ENCODE peak calls at places on chromosomes 5 and 9, in nine cellular contexts. P is epithelial cell of esophagus, M is tibial nerve, N is adrenal gland, L is PC-9, U is fibroblast of the aortic adventitia, S is WERI-Rb-1, Q is suprapubic skin, A is adipocyte. I is an unnamed sample.

GRCh38 chr5:146659961-146660360 is 144.0 kb upstream of the GPR151 start:
- DNase-seq in P (no peak), A (no peak), L (no peak), Q (no peak), S (no peak), U (no peak), M (no peak), N (no peak), I (no peak)

GRCh38 chr5:133969654-133970324 is 1.4 kb upstream of the C5orf15 start:
- DNase-seq in A (no peak), N (no peak), P (no peak), U (no peak), M (no peak), S (no peak), L (peak), Q (no peak), I (no peak)

GRCh38 chr9:132078369-132079356 is 1.0 kb downstream of the MED27 start:
- DNase-seq in A (peak), Q (no peak), L (no peak), U (peak), M (no peak), N (peak), S (no peak), P (peak), I (peak)

GRCh38 chr5:126912607-126913006 is 117.8 kb downstream of the MARCHF3 start:
- DNase-seq in L (no peak), S (no peak), U (no peak), Q (no peak), N (no peak), A (no peak), M (no peak), P (no peak), I (peak)

GRCh38 chr9:33142531-33142930 is 24.6 kb downstream of the B4GALT1 start:
- DNase-seq in N (no peak), Q (peak), S (no peak), A (no peak), M (no peak), P (no peak), U (no peak), L (no peak), I (no peak)

GRCh38 chr9:76049341-76049740 is 158.9 kb downstream of the PCSK5 start:
- DNase-seq in P (no peak), A (no peak), S (no peak), U (no peak), M (no peak), L (no peak), Q (no peak), N (no peak), I (no peak)

GRCh38 chr5:37355161-37355560 is 15.7 kb downstream of the NUP155 start:
- DNase-seq in M (no peak), L (no peak), P (no peak), Q (no peak), U (no peak), S (no peak), A (no peak), N (no peak), I (no peak)

GRCh38 chr9:98708933-98709911 is at the start of gene GABBR2:
- DNase-seq in Q (no peak), M (no peak), P (no peak), L (no peak), U (no peak), N (no peak), S (peak), A (peak), I (no peak)

GRCh38 chr5:31470608-31471007 is 61.3 kb downstream of the DROSHA start:
- DNase-seq in N (peak), S (no peak), A (no peak), U (peak), L (no peak), M (peak), P (no peak), Q (no peak), I (peak)

GRCh38 chr9:88605500-88606172 is 70.7 kb downstream of the NXNL2 start:
- DNase-seq in M (no peak), N (peak), S (no peak), Q (no peak), U (peak), L (no peak), P (no peak), A (peak), I (no peak)

GRCh38 chr5:10762178-10762775 is 1.2 kb upstream of the DAP start:
- DNase-seq in Q (no peak), A (no peak), P (peak), U (peak), S (no peak), L (peak), N (peak), M (no peak), I (no peak)
- H3K4me3 ChIP-seq in Q (no peak), A (peak), P (no peak), U (no peak), S (no peak), L (peak), N (no peak), M (no peak), I (no peak)

GRCh38 chr5:60488466-60489130 is 211.4 kb downstream of the DEPDC1B start:
- DNase-seq in L (peak), A (peak), M (no peak), S (no peak), P (peak), N (no peak), Q (no peak), U (peak), I (peak)

GRCh38 chr5:60487885-60488425 is 212.0 kb downstream of the DEPDC1B start:
- DNase-seq in Q (no peak), N (no peak), M (no peak), U (peak), L (peak), A (peak), P (peak), S (peak), I (no peak)

GRCh38 chr5:60489377-60489776 is 210.6 kb downstream of the DEPDC1B start:
- DNase-seq in S (no peak), L (no peak), N (no peak), U (no peak), A (peak), P (peak), Q (no peak), M (no peak), I (no peak)

GRCh38 chr5:60489856-60490255 is 210.1 kb downstream of the DEPDC1B start:
- DNase-seq in N (no peak), L (no peak), P (no peak), Q (no peak), A (no peak), M (no peak), S (no peak), U (no peak), I (no peak)

DNA sequence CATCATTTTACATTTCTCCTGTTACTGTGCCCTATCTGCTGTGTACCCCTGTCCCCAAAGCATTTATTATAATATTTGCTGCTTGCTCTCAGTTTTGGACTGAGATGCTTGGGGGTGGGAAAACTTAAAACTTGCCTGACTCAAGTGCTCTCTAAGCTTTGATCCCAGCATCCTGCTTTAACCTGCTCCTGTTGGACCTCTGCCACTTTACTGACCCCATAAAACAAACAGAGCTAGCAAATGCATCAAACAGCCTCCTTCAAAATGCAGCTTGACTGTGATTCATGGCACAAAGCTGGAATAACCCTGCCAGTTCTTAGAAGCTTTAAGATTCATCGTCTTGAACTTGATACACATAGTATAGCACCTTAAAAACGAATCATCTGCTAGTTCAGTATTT is 212.5 kb downstream of the DEPDC1B start:
- DNase-seq in M (no peak), L (no peak), Q (no peak), P (no peak), N (no peak), S (no peak), U (peak), A (no peak), I (no peak)
- H3K4me3 ChIP-seq in M (no peak), L (peak), Q (peak), P (peak), N (no peak), S (peak), U (no peak), A (no peak), I (no peak)

GRCh38 chr5:131968396-131968954 is 23.0 kb upstream of the MEIKIN start:
- DNase-seq in A (peak), U (peak), N (no peak), Q (no peak), P (no peak), S (no peak), M (no peak), L (no peak), I (peak)

GRCh38 chr5:131965826-131966415 is 20.5 kb upstream of the MEIKIN start:
- DNase-seq in Q (no peak), N (no peak), U (no peak), P (no peak), M (no peak), L (no peak), S (no peak), A (no peak), I (no peak)

GRCh38 chr5:131966551-131966950 is 21.1 kb upstream of the MEIKIN start:
- DNase-seq in N (no peak), S (no peak), P (no peak), U (no peak), A (no peak), L (no peak), Q (no peak), M (no peak), I (no peak)
- H3K4me3 ChIP-seq in N (no peak), S (no peak), P (no peak), U (no peak), A (no peak), L (no peak), Q (no peak), M (no peak), I (no peak)

DNA sequence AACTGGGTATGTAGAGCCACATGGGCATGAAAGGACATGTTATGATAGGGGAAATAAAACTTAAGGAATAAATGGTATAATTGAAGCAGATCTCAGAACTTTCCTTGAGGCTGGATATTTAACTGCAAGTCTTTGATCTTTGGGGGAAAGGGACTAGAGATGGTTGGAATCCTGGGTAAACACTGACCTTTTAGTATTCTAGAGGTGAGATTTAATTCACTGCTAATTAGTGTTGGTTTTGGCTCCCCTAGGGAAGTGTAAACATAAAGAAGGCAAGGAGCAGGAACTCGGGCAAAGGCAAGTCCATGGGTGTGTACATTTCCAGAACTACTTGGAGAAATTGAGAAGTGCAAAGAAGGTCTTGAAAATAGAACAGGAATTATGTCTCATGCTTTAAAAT is 16.6 kb downstream of the NIM1K start:
- DNase-seq in M (no peak), Q (no peak), A (no peak), S (no peak), P (no peak), U (no peak), N (no peak), L (peak), I (no peak)
- H3K4me3 ChIP-seq in M (no peak), Q (no peak), A (peak), S (no peak), P (no peak), U (no peak), N (no peak), L (peak), I (no peak)

DNA sequence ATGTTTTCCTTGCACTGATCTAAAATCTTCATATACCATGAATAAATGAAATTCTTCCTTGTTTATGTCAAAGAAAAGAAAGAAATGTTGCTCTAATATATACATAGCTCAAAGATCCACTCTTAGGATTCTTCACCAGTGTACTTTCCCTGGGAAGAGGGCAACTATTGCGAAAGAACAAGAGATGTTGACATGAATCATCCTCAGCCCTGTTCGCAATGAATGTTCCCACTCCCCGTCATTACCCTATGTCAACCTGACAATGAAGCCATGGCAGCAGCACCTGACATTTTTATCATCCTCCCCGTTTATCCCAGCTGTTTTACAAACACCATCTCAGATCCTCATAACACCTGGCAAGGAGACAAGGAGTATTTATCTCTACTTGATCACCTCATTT is 409.1 kb upstream of the GRIA1 start:
- DNase-seq in N (no peak), S (no peak), Q (no peak), A (no peak), L (no peak), M (no peak), U (no peak), P (peak), I (no peak)
- H3K4me3 ChIP-seq in N (no peak), S (no peak), Q (no peak), A (no peak), L (no peak), M (no peak), U (no peak), P (no peak), I (no peak)

DNA sequence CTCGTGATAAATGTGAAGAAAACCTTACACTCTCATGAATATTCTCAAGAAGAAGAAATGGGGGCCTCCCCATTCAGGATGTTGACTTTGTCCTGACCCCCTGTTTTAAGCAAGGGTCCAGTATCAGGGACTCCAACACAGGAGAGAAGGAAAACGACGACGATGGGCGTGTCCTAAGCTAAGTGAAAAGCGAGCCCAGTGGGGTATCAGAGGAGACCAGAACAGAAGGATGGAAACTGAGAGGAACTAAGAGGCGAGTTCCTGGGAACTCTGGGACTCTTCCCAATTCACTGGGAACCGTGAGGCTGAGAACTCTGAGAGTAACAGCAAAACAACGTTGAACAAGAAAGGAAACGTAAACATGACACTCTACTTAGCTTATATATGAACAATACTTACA is 14.6 kb downstream of the RETREG1 start:
- DNase-seq in U (no peak), M (no peak), S (no peak), P (no peak), Q (peak), L (no peak), N (no peak), A (no peak), I (no peak)
- H3K4me3 ChIP-seq in U (no peak), M (no peak), S (no peak), P (no peak), Q (no peak), L (no peak), N (no peak), A (no peak), I (no peak)

I was measured in astrocyte of the spinal cord.